ENCODE peak calls at places on chromosome 17, in seven cellular contexts. R, L, H, B, D, I and K are unnamed samples.

GRCh38 chr17:36468903-36469635 is 17.4 kb upstream of the ZNHIT3 start:
- DNase-seq in L (no peak), R (no peak), H (no peak), B (no peak), D (no peak), I (no peak), K (no peak)

GRCh38 chr17:80779336-80779735 is 212.3 kb upstream of the CHMP6 start:
- DNase-seq in D (no peak), B (no peak), H (no peak), R (no peak), L (no peak), I (no peak), K (no peak)

GRCh38 chr17:68513932-68514331 is 1.7 kb downstream of the PRKAR1A start:
- DNase-seq in R (no peak), B (no peak), D (no peak), I (no peak), L (no peak), H (no peak), K (no peak)

GRCh38 chr17:50195196-50195865 is 6.1 kb downstream of the COL1A1 start:
- DNase-seq in R (no peak), L (no peak), D (no peak), I (no peak), B (peak; percentile 49), H (no peak), K (no peak)

GRCh38 chr17:14351493-14351892 is 50.6 kb downstream of the HS3ST3B1 start:
- DNase-seq in I (no peak), H (no peak), B (no peak), L (no peak), D (no peak), R (no peak), K (no peak)

GRCh38 chr17:979539-980405 is at the start of gene NXN:
- DNase-seq in D (peak; percentile 93), I (peak; percentile 98), R (peak; percentile 77), B (peak; percentile 65), H (peak; percentile 71), L (peak; percentile 87), K (peak; percentile 85)

GRCh38 chr17:68707032-68707431 is 105.9 kb upstream of the FAM20A start:
- DNase-seq in L (no peak), I (no peak), B (peak; percentile 94), D (no peak), H (no peak), R (no peak), K (no peak)

GRCh38 chr17:77604301-77605031 is 354.0 kb upstream of the TNRC6C start:
- DNase-seq in D (no peak), H (no peak), I (no peak), R (peak; percentile 61), L (no peak), B (no peak), K (no peak)

GRCh38 chr17:38741853-38742421 is 6.2 kb downstream of the PCGF2 start:
- DNase-seq in L (no peak), R (no peak), H (no peak), D (no peak), B (no peak), I (no peak), K (peak; percentile 63)

GRCh38 chr17:59558039-59558438 is 7.4 kb upstream of the DHX40 start:
- DNase-seq in L (no peak), D (no peak), R (no peak), I (no peak), B (no peak), H (no peak), K (no peak)

GRCh38 chr17:8015236-8015956 is 13.0 kb downstream of the GUCY2D start:
- DNase-seq in D (no peak), R (no peak), I (no peak), L (no peak), H (no peak), B (no peak), K (no peak)

GRCh38 chr17:81086789-81087551 is 52.0 kb downstream of the BAIAP2 start:
- DNase-seq in H (no peak), L (no peak), D (no peak), B (no peak), R (no peak), I (no peak), K (no peak)

GRCh38 chr17:42135664-42136653 is 13.4 kb downstream of the HSPB9 start:
- DNase-seq in H (no peak), L (no peak), D (no peak), I (peak; percentile 82), R (no peak), B (peak; percentile 91), K (peak; percentile 59)

GRCh38 chr17:75010683-75011406 is 1.6 kb upstream of the MRPL58 start:
- DNase-seq in R (peak; percentile 83), L (peak; percentile 29), H (no peak), D (no peak), I (no peak), B (peak; percentile 47), K (peak; percentile 81)

GRCh38 chr17:4515501-4515900 is 16.8 kb downstream of the SPNS2 start:
- DNase-seq in B (no peak), H (no peak), D (no peak), I (no peak), R (no peak), L (no peak), K (no peak)

GRCh38 chr17:37842401-37842800 is 81.8 kb upstream of the TBC1D3K start:
- DNase-seq in B (no peak), I (no peak), D (no peak), H (no peak), L (no peak), R (no peak), K (no peak)

GRCh38 chr17:83203472-83204221 is 124.2 kb downstream of the METRNL start:
- DNase-seq in L (peak; percentile 2), H (no peak), R (no peak), B (no peak), I (peak; percentile 75), D (no peak), K (no peak)

GRCh38 chr17:17535957-17536356 is 39.8 kb upstream of the RASD1 start:
- DNase-seq in B (no peak), R (no peak), I (peak; percentile 93), L (no peak), H (no peak), D (no peak), K (peak; percentile 86)

GRCh38 chr17:77247048-77247541 is 106.3 kb downstream of the SEC14L1 start:
- DNase-seq in D (peak; percentile 89), B (peak; percentile 54), I (peak; percentile 92), H (peak; percentile 39), R (peak; percentile 80), L (peak; percentile 90), K (peak; percentile 81)

GRCh38 chr17:48241131-48241591 is 133.6 kb downstream of the SNX11 start:
- DNase-seq in D (peak; percentile 28), B (peak; percentile 91), L (peak; percentile 31), H (peak; percentile 95), I (no peak), R (no peak), K (peak; percentile 38)

GRCh38 chr17:63706346-63707102 is 6.6 kb upstream of the LIMD2 start:
- DNase-seq in B (no peak), D (no peak), H (no peak), R (no peak), L (no peak), I (no peak), K (no peak)

GRCh38 chr17:51257150-51258081 is 2.4 kb downstream of the MBTD1 start:
- DNase-seq in L (no peak), R (no peak), B (peak; percentile 14), D (no peak), I (no peak), H (no peak), K (no peak)

GRCh38 chr17:56939869-56940484 is 20.9 kb downstream of the COIL start:
- DNase-seq in R (peak; percentile 70), B (peak; percentile 53), H (peak; percentile 55), D (peak; percentile 28), I (no peak), L (no peak), K (no peak)

GRCh38 chr17:58032691-58033415 is 25.8 kb upstream of the SRSF1 start:
- DNase-seq in R (no peak), B (no peak), D (no peak), I (no peak), H (peak; percentile 53), L (no peak), K (no peak)

GRCh38 chr17:27449541-27449940 is 6.7 kb upstream of the KSR1 start:
- DNase-seq in L (no peak), D (no peak), B (no peak), I (no peak), R (no peak), H (no peak), K (no peak)

GRCh38 chr17:2186937-2187336 is 116.6 kb downstream of the SMG6 start:
- DNase-seq in D (no peak), H (no peak), I (no peak), L (no peak), R (no peak), B (no peak), K (no peak)

GRCh38 chr17:81282876-81283275 is 12.2 kb downstream of the SLC38A10 start:
- DNase-seq in B (no peak), I (no peak), L (no peak), D (no peak), H (no peak), R (no peak), K (no peak)

GRCh38 chr17:34797724-34798123 is 163.5 kb downstream of the CCT6B start:
- DNase-seq in R (no peak), H (peak; percentile 40), B (peak; percentile 6), I (no peak), D (no peak), L (peak; percentile 40), K (no peak)

GRCh38 chr17:226773-227580 is 45.5 kb upstream of the DOC2B start:
- DNase-seq in H (no peak), L (no peak), D (no peak), R (no peak), B (no peak), I (peak; percentile 46), K (no peak)